ENCODE peak calls at places on chromosomes 1 and 21, in five cellular contexts. B is CD4-positive, alpha-beta T cell; T is NCI-H510A treated with DMSO at 0.1 percent for 48 hours; Z is left colon; A is effector CD4-positive, alpha-beta T cell. E is an unnamed sample.

GRCh38 chr1:85398391-85399064 is 66.4 kb downstream of the DDAH1 start:
- DNase-seq in T (no peak), B (no peak), Z (no peak), A (no peak), E (no peak)

GRCh38 chr21:45152265-45152746 is 77.9 kb downstream of the ADARB1 start:
- DNase-seq in T (no peak), Z (peak), A (peak), B (peak), E (peak)

GRCh38 chr1:175043824-175044223 is 20.6 kb upstream of the MRPS14 start:
- DNase-seq in B (no peak), Z (no peak), A (no peak), T (no peak), E (no peak)

GRCh38 chr1:183932412-183932811 is 105.1 kb downstream of the COLGALT2 start:
- DNase-seq in B (no peak), Z (peak), T (no peak), A (no peak), E (peak)

GRCh38 chr1:64898107-64898861 is 68.1 kb downstream of the JAK1 start:
- DNase-seq in T (peak), A (peak), Z (peak), B (no peak), E (peak)

GRCh38 chr1:151370211-151370911 is 2.1 kb downstream of the SELENBP1 start:
- DNase-seq in Z (peak), T (no peak), A (no peak), B (no peak), E (peak)

GRCh38 chr1:30976143-30976542 is 67.6 kb upstream of the SDC3 start:
- DNase-seq in A (no peak), Z (no peak), B (no peak), T (no peak), E (no peak)

GRCh38 chr1:222749927-222750326 is 12.9 kb downstream of the FAM177B start:
- DNase-seq in A (no peak), B (no peak), T (no peak), Z (no peak), E (no peak)

GRCh38 chr1:232813757-232814156 is 8.5 kb downstream of the MAP10 start:
- DNase-seq in A (no peak), B (no peak), T (no peak), Z (no peak), E (no peak)

GRCh38 chr1:64572222-64572900 is 102.4 kb downstream of the CACHD1 start:
- DNase-seq in B (no peak), Z (no peak), T (peak), A (no peak), E (no peak)

E was measured in stomach.